ENCODE peak calls at places on chromosomes 16 and 17, in nine cellular contexts. Q is HT1080; G is iris pigment epithelial cell; B is heart right ventricle; P is germinal center; E is stimulated activated CD4-positive, alpha-beta T cell treated with anti-CD3 and anti-CD28 coated beads, Interleukin-2, amount 100 ng/mL, for 48 hours; L is T-cell; X is lower lobe of right lung; F is NCI-H1436. K is an unnamed sample.

GRCh38 chr17:47879028-47879585 is 16.9 kb upstream of the SP2 start:
- DNase-seq in Q (peak), G (peak), B (no peak), P (no peak), E (no peak), L (no peak), X (no peak), F (no peak), K (peak)

GRCh38 chr17:50270430-50271172 is 3.7 kb upstream of the TMEM92 start:
- DNase-seq in Q (no peak), G (peak), B (no peak), P (no peak), E (no peak), L (no peak), X (peak), F (no peak), K (no peak)

GRCh38 chr16:72481419-72481818 is 309.5 kb upstream of the PMFBP1 start:
- DNase-seq in Q (peak), G (peak), B (no peak), P (no peak), E (no peak), L (no peak), X (no peak), F (no peak), K (no peak)

GRCh38 chr17:34709108-34709779 is 129.9 kb downstream of the TMEM132E start:
- DNase-seq in Q (peak), G (no peak), B (no peak), P (no peak), E (no peak), L (no peak), X (no peak), F (no peak), K (no peak)

GRCh38 chr17:978110-979093 is 1.2 kb downstream of the NXN start:
- DNase-seq in Q (no peak), G (peak), B (peak), P (no peak), E (no peak), L (no peak), X (no peak), F (no peak), K (no peak)

GRCh38 chr16:85350146-85350728 is 238.0 kb upstream of the CIBAR2 start:
- DNase-seq in Q (no peak), G (no peak), B (no peak), P (no peak), E (no peak), L (no peak), X (no peak), F (no peak), K (no peak)

GRCh38 chr16:23514381-23515152 is 4.3 kb upstream of the GGA2 start:
- DNase-seq in Q (no peak), G (no peak), B (no peak), P (no peak), E (no peak), L (no peak), X (no peak), F (no peak), K (peak)

GRCh38 chr16:75073551-75074414 is 42.8 kb downstream of the LDHD start:
- DNase-seq in Q (no peak), G (no peak), B (no peak), P (no peak), E (no peak), L (no peak), X (no peak), F (no peak), K (no peak)

GRCh38 chr16:2147378-2147777 is 1.0 kb upstream of the RAB26 start:
- DNase-seq in Q (no peak), G (no peak), B (no peak), P (no peak), E (no peak), L (no peak), X (peak), F (no peak), K (no peak)

GRCh38 chr16:15682105-15682570 is 32.1 kb downstream of the NDE1 start:
- DNase-seq in Q (peak), G (peak), B (no peak), P (no peak), E (no peak), L (no peak), X (peak), F (no peak), K (peak)

GRCh38 chr17:29210879-29211278 is 30.7 kb upstream of the MYO18A start:
- DNase-seq in Q (no peak), G (peak), B (no peak), P (no peak), E (no peak), L (no peak), X (no peak), F (no peak), K (no peak)

GRCh38 chr16:526181-527014 is 1.1 kb upstream of the CAPN15 start:
- DNase-seq in Q (peak), G (peak), B (peak), P (no peak), E (peak), L (peak), X (peak), F (no peak), K (no peak)

GRCh38 chr17:68732301-68732749 is 131.2 kb upstream of the FAM20A start:
- DNase-seq in Q (no peak), G (no peak), B (no peak), P (no peak), E (no peak), L (no peak), X (no peak), F (no peak), K (no peak)

GRCh38 chr16:67943619-67944503 is at the start of gene LCAT:
- DNase-seq in Q (no peak), G (no peak), B (peak), P (no peak), E (no peak), L (no peak), X (no peak), F (no peak), K (peak)

K was measured in CMK.